ENCODE peak calls at places on chromosomes 2 and 18, in five cellular contexts. One of them, this sample, is unnamed.
A peak's percentile ranks its signal among the peaks of the same experiment; 100 is the strongest.

GRCh38 chr2:104976603-104977120 is 61.2 kb upstream of the MRPS9 start:
- DNase-seq in Peyer's patch: peak; percentile 70
- DNase-seq in tibial nerve: no peak
- DNase-seq in NB4: peak; percentile 61
- DNase-seq in spleen: peak; percentile 79
- DNase-seq in this sample: no peak

GRCh38 chr2:97743913-97744312 is 30.5 kb downstream of the ZAP70 start:
- DNase-seq in NB4: no peak
- DNase-seq in spleen: no peak
- DNase-seq in tibial nerve: no peak
- DNase-seq in Peyer's patch: no peak
- DNase-seq in this sample: no peak

GRCh38 chr2:166351319-166351718 is 24.4 kb downstream of the SCN9A start:
- DNase-seq in NB4: no peak
- DNase-seq in spleen: no peak
- DNase-seq in Peyer's patch: no peak
- DNase-seq in tibial nerve: no peak
- DNase-seq in this sample: no peak

GRCh38 chr2:162185833-162186232 is 33.8 kb upstream of the GCG start:
- DNase-seq in NB4: no peak
- DNase-seq in spleen: no peak
- DNase-seq in Peyer's patch: no peak
- DNase-seq in tibial nerve: no peak
- DNase-seq in this sample: no peak

GRCh38 chr18:79030680-79031079 is 38.5 kb upstream of the ATP9B start:
- DNase-seq in NB4: no peak
- DNase-seq in spleen: no peak
- DNase-seq in Peyer's patch: no peak
- DNase-seq in tibial nerve: no peak
- DNase-seq in this sample: no peak

GRCh38 chr2:100199421-100199820 is 57.0 kb upstream of the AFF3 start:
- DNase-seq in tibial nerve: no peak
- DNase-seq in NB4: no peak
- DNase-seq in Peyer's patch: no peak
- DNase-seq in spleen: no peak
- DNase-seq in this sample: no peak

GRCh38 chr2:100974712-100975520 is 27.2 kb upstream of the RPL31 start:
- DNase-seq in NB4: no peak
- DNase-seq in Peyer's patch: no peak
- DNase-seq in tibial nerve: no peak
- DNase-seq in spleen: no peak
- DNase-seq in this sample: no peak

GRCh38 chr2:118386636-118387302 is 298.5 kb downstream of the INSIG2 start:
- DNase-seq in Peyer's patch: no peak
- DNase-seq in tibial nerve: no peak
- DNase-seq in NB4: no peak
- DNase-seq in spleen: no peak
- DNase-seq in this sample: no peak

GRCh38 chr2:143513081-143513480 is 383.9 kb downstream of the ARHGAP15 start:
- DNase-seq in tibial nerve: peak; percentile 65
- DNase-seq in spleen: no peak
- DNase-seq in NB4: peak; percentile 56
- DNase-seq in Peyer's patch: no peak
- DNase-seq in this sample: peak; percentile 56

GRCh38 chr18:31230495-31230894 is 67.8 kb upstream of the DSC1 start:
- DNase-seq in NB4: no peak
- DNase-seq in tibial nerve: no peak
- DNase-seq in spleen: no peak
- DNase-seq in Peyer's patch: no peak
- DNase-seq in this sample: no peak

GRCh38 chr18:59899298-59900221 is at the start of gene PMAIP1:
- DNase-seq in spleen: peak; percentile 96
- DNase-seq in NB4: peak; percentile 88
- DNase-seq in tibial nerve: peak; percentile 69
- DNase-seq in Peyer's patch: peak; percentile 96
- DNase-seq in this sample: peak; percentile 86

GRCh38 chr2:208174144-208174543 is 10.8 kb upstream of the CRYGA start:
- DNase-seq in NB4: no peak
- DNase-seq in spleen: no peak
- DNase-seq in tibial nerve: no peak
- DNase-seq in Peyer's patch: no peak
- DNase-seq in this sample: no peak

GRCh38 chr2:797556-797955 is 120.3 kb upstream of the TMEM18 start:
- DNase-seq in spleen: no peak
- DNase-seq in NB4: no peak
- DNase-seq in Peyer's patch: no peak
- DNase-seq in tibial nerve: no peak
- DNase-seq in this sample: no peak

GRCh38 chr2:110678457-110679336 is 834 bp upstream of the BUB1 start:
- DNase-seq in tibial nerve: peak; percentile 8
- DNase-seq in NB4: peak; percentile 73
- DNase-seq in Peyer's patch: peak; percentile 56
- DNase-seq in spleen: peak; percentile 83
- DNase-seq in this sample: peak; percentile 34
- TF ChIP-seq POLR2A in tibial nerve: no peak
- TF ChIP-seq POLR2A in NB4: no peak
- TF ChIP-seq POLR2A in Peyer's patch: no peak
- TF ChIP-seq POLR2A in spleen: no peak
- TF ChIP-seq POLR2A in this sample: no peak

GRCh38 chr2:230444832-230445231 is 28.8 kb downstream of the SP100 start:
- DNase-seq in Peyer's patch: no peak
- DNase-seq in tibial nerve: no peak
- DNase-seq in spleen: no peak
- DNase-seq in NB4: no peak
- DNase-seq in this sample: no peak

GRCh38 chr2:230439590-230439989 is 23.6 kb downstream of the SP100 start:
- DNase-seq in tibial nerve: no peak
- DNase-seq in spleen: no peak
- DNase-seq in Peyer's patch: no peak
- DNase-seq in NB4: peak; percentile 75
- DNase-seq in this sample: no peak

GRCh38 chr2:230443540-230443939 is 27.5 kb downstream of the SP100 start:
- DNase-seq in Peyer's patch: no peak
- DNase-seq in tibial nerve: no peak
- DNase-seq in spleen: no peak
- DNase-seq in NB4: no peak
- DNase-seq in this sample: no peak

GRCh38 chr2:230447036-230447435 is 31.0 kb downstream of the SP100 start:
- DNase-seq in spleen: no peak
- DNase-seq in Peyer's patch: no peak
- DNase-seq in NB4: no peak
- DNase-seq in tibial nerve: no peak
- DNase-seq in this sample: no peak

GRCh38 chr2:230441188-230441897 is 25.3 kb downstream of the SP100 start:
- DNase-seq in spleen: peak; percentile 83
- DNase-seq in Peyer's patch: peak; percentile 90
- DNase-seq in tibial nerve: peak; percentile 25
- DNase-seq in NB4: no peak
- DNase-seq in this sample: no peak
- H3K4me3 ChIP-seq in spleen: no peak overlapping the region
- H3K4me3 ChIP-seq in Peyer's patch: no peak overlapping the region
- H3K4me3 ChIP-seq in tibial nerve: no peak overlapping the region
- H3K4me3 ChIP-seq in NB4: no peak overlapping the region
- H3K4me3 ChIP-seq in this sample: no peak overlapping the region

DNA sequence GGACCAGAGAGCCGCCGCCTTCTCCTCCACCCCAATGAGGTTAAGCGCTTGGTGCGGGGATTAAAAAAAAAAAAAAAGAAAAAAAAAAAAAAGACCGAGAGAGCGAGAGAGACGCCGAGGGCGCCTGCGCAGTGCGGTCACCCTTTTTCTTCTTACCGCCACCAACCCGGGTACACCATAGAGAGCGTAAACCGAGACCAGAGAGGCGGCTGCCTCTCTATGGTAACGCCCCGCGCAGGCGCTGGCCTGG is at the start of gene CLASP1:
- DNase-seq in NB4: peak; percentile 99
- DNase-seq in tibial nerve: peak; percentile 90
- DNase-seq in Peyer's patch: peak; percentile 98
- DNase-seq in spleen: peak; percentile 99
- DNase-seq in this sample: peak; percentile 96
- TF ChIP-seq POLR2A in NB4: no peak
- TF ChIP-seq POLR2A in tibial nerve: no peak
- TF ChIP-seq POLR2A in Peyer's patch: peak; percentile 66
- TF ChIP-seq POLR2A in spleen: no peak
- TF ChIP-seq POLR2A in this sample: no peak

GRCh38 chr2:43005211-43005974 is 213.0 kb upstream of the HAAO start:
- DNase-seq in Peyer's patch: peak; percentile 78
- DNase-seq in spleen: peak; percentile 44
- DNase-seq in tibial nerve: no peak
- DNase-seq in NB4: no peak
- DNase-seq in this sample: peak; percentile 15
- H3K4me3 ChIP-seq in Peyer's patch: no peak overlapping the region
- H3K4me3 ChIP-seq in spleen: no peak overlapping the region
- H3K4me3 ChIP-seq in tibial nerve: no peak overlapping the region
- H3K4me3 ChIP-seq in NB4: no peak overlapping the region
- H3K4me3 ChIP-seq in this sample: no peak overlapping the region

GRCh38 chr18:13619505-13620205 is 106.7 kb downstream of the FAM210A start:
- DNase-seq in spleen: peak; percentile 79
- DNase-seq in tibial nerve: no peak
- DNase-seq in Peyer's patch: peak; percentile 44
- DNase-seq in NB4: no peak
- DNase-seq in this sample: no peak

GRCh38 chr18:13621446-13621849 is 104.9 kb downstream of the FAM210A start:
- DNase-seq in NB4: no peak
- DNase-seq in Peyer's patch: no peak
- DNase-seq in tibial nerve: no peak
- DNase-seq in spleen: peak; percentile 65
- DNase-seq in this sample: no peak

GRCh38 chr18:13620818-13621445 is 105.4 kb downstream of the FAM210A start:
- DNase-seq in tibial nerve: no peak
- DNase-seq in spleen: peak; percentile 71
- DNase-seq in Peyer's patch: peak; percentile 46
- DNase-seq in NB4: no peak
- DNase-seq in this sample: no peak

GRCh38 chr18:13618760-13619438 is 107.5 kb downstream of the FAM210A start:
- DNase-seq in tibial nerve: no peak
- DNase-seq in spleen: peak; percentile 67
- DNase-seq in Peyer's patch: peak; percentile 41
- DNase-seq in NB4: no peak
- DNase-seq in this sample: no peak

DNA sequence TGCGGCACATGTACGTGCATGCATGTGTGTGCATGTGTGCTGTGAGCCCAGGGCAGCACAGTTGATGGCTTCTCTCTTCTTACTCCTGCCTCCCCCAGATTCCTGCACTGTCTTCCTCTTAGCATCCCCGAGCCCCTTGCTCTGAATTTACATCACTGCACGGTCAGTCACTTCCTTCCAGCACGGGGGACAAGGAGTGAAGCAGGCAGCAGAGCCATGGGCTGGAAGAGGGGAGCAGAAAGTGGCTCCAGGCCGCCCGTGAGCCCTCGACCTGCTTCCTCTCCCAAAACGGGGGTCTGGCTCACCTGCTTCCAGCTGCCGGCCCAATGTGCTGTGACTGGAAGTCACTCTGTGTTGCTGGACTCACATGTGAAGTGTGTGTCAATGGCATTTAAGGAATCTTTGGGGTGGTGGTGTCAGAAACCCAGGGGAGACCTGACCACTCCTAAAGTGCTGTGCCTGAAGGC is 106.1 kb downstream of the FAM210A start:
- DNase-seq in tibial nerve: no peak
- DNase-seq in spleen: peak; percentile 64
- DNase-seq in NB4: no peak
- DNase-seq in Peyer's patch: no peak
- DNase-seq in this sample: no peak
- TF ChIP-seq POLR2A in tibial nerve: no peak
- TF ChIP-seq POLR2A in spleen: no peak
- TF ChIP-seq POLR2A in NB4: no peak
- TF ChIP-seq POLR2A in Peyer's patch: no peak
- TF ChIP-seq POLR2A in this sample: no peak

GRCh38 chr2:26848336-26849055 is 564 bp downstream of the DPYSL5 start:
- DNase-seq in tibial nerve: no peak
- DNase-seq in NB4: peak; percentile 49
- DNase-seq in spleen: no peak
- DNase-seq in Peyer's patch: no peak
- DNase-seq in this sample: no peak
- H3K4me3 ChIP-seq in tibial nerve: peak overlapping the region; percentile 13
- H3K4me3 ChIP-seq in NB4: no peak overlapping the region
- H3K4me3 ChIP-seq in spleen: peak overlapping the region; percentile 45
- H3K4me3 ChIP-seq in Peyer's patch: no peak overlapping the region
- H3K4me3 ChIP-seq in this sample: peak overlapping the region; percentile 25

DNA sequence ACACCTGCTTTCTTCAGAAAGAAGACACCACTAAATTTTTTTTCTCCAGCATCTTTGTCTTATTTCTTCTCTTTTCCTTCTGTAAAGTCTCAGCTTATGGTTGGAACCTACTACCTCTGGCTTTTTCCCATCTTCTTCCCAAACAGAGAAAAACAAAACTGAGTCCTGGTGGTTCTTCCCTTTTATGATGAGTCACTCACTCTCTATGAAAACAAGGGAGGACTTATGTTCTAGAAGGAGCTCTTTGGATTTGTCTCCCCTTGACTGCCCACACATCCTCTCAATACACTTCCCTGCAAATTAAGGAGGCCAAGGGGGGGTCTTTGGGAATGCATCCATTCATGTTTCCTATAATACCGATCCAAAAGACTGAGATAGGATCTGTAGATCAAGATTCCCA is 22.1 kb upstream of the MEIS1 start:
- DNase-seq in spleen: no peak
- DNase-seq in tibial nerve: no peak
- DNase-seq in NB4: no peak
- DNase-seq in Peyer's patch: no peak
- DNase-seq in this sample: no peak
- TF ChIP-seq POLR2A in spleen: no peak
- TF ChIP-seq POLR2A in tibial nerve: no peak
- TF ChIP-seq POLR2A in NB4: no peak
- TF ChIP-seq POLR2A in Peyer's patch: no peak
- TF ChIP-seq POLR2A in this sample: no peak

DNA sequence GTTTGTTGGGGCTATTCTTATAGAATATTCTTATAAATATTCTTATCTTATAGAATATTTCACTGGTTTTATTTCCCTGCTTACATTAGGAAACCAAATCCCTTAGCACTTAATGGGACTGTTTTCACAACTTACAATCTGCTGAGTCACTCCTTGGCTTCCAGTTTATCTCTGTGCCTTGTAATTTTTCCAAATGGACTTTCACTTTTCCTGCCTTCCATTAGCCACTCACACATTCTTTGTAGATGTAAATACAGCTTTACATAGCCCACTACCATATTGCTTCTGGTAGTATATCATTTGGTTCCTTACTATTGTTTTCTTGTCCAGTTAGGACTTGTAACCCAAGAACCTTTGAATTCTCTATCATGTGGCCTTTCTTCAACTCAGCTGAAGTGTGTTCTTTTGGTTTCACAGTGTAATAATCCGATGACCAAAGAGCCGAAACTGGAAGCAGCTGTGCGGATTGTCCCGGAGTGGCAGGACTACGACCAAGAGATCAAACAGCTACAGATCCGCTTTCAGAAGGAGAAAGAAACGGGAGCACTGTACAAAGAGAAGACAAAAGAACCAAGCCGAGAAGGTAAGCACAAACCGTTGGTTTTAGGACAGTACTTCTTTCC is 96.1 kb downstream of the UGGT1 start:
- DNase-seq in spleen: no peak
- DNase-seq in Peyer's patch: peak; percentile 70
- DNase-seq in NB4: no peak
- DNase-seq in tibial nerve: no peak
- DNase-seq in this sample: no peak
- H3K4me3 ChIP-seq in spleen: no peak overlapping the region
- H3K4me3 ChIP-seq in Peyer's patch: no peak overlapping the region
- H3K4me3 ChIP-seq in NB4: no peak overlapping the region
- H3K4me3 ChIP-seq in tibial nerve: no peak overlapping the region
- H3K4me3 ChIP-seq in this sample: no peak overlapping the region